ENCODE peak calls at places on chromosome 10, in seven cellular contexts. One of them, this sample, is unnamed.

GRCh38 chr10:36559412-36559811 is 566.0 kb upstream of the ANKRD30A start:
- DNase-seq in KG1: no peak
- DNase-seq in tibial nerve: no peak
- DNase-seq in mucosa of descending colon: no peak
- DNase-seq in GM06990: no peak
- DNase-seq in dorsolateral prefrontal cortex: no peak
- DNase-seq in fibroblast of the conjunctiva: no peak
- DNase-seq in this sample: no peak

GRCh38 chr10:61987951-61988379 is 86.5 kb downstream of the ARID5B start:
- DNase-seq in KG1: no peak
- DNase-seq in fibroblast of the conjunctiva: no peak
- DNase-seq in mucosa of descending colon: no peak
- DNase-seq in tibial nerve: no peak
- DNase-seq in dorsolateral prefrontal cortex: no peak
- DNase-seq in GM06990: peak; percentile 81
- DNase-seq in this sample: no peak

GRCh38 chr10:101176577-101176976 is 45.5 kb downstream of the TLX1 start:
- DNase-seq in tibial nerve: no peak
- DNase-seq in mucosa of descending colon: no peak
- DNase-seq in dorsolateral prefrontal cortex: no peak
- DNase-seq in fibroblast of the conjunctiva: no peak
- DNase-seq in GM06990: no peak
- DNase-seq in KG1: no peak
- DNase-seq in this sample: no peak

GRCh38 chr10:681670-682318 is 7.7 kb downstream of the DIP2C start:
- DNase-seq in KG1: no peak
- DNase-seq in dorsolateral prefrontal cortex: no peak
- DNase-seq in GM06990: no peak
- DNase-seq in tibial nerve: no peak
- DNase-seq in fibroblast of the conjunctiva: no peak
- DNase-seq in mucosa of descending colon: no peak
- DNase-seq in this sample: no peak

GRCh38 chr10:31646519-31646918 is 282.1 kb downstream of the ARHGAP12 start:
- DNase-seq in tibial nerve: no peak
- DNase-seq in dorsolateral prefrontal cortex: no peak
- DNase-seq in KG1: no peak
- DNase-seq in mucosa of descending colon: no peak
- DNase-seq in GM06990: no peak
- DNase-seq in fibroblast of the conjunctiva: no peak
- DNase-seq in this sample: no peak

GRCh38 chr10:77030915-77031425 is 606.6 kb downstream of the KCNMA1 start:
- DNase-seq in mucosa of descending colon: no peak
- DNase-seq in tibial nerve: no peak
- DNase-seq in fibroblast of the conjunctiva: no peak
- DNase-seq in dorsolateral prefrontal cortex: no peak
- DNase-seq in KG1: no peak
- DNase-seq in GM06990: no peak
- DNase-seq in this sample: no peak

GRCh38 chr10:5413012-5413938 is 918 bp downstream of the NET1 start:
- DNase-seq in dorsolateral prefrontal cortex: no peak
- DNase-seq in KG1: no peak
- DNase-seq in mucosa of descending colon: no peak
- DNase-seq in tibial nerve: no peak
- DNase-seq in fibroblast of the conjunctiva: no peak
- DNase-seq in GM06990: peak; percentile 6
- DNase-seq in this sample: peak; percentile 52

GRCh38 chr10:15278786-15279185 is 92.3 kb downstream of the FAM171A1 start:
- DNase-seq in tibial nerve: no peak
- DNase-seq in GM06990: no peak
- DNase-seq in fibroblast of the conjunctiva: no peak
- DNase-seq in mucosa of descending colon: no peak
- DNase-seq in dorsolateral prefrontal cortex: no peak
- DNase-seq in KG1: no peak
- DNase-seq in this sample: no peak

GRCh38 chr10:27746364-27747095 is 911 bp upstream of the MKX start:
- DNase-seq in fibroblast of the conjunctiva: no peak
- DNase-seq in dorsolateral prefrontal cortex: no peak
- DNase-seq in GM06990: peak; percentile 1
- DNase-seq in mucosa of descending colon: no peak
- DNase-seq in tibial nerve: no peak
- DNase-seq in KG1: no peak
- DNase-seq in this sample: no peak

GRCh38 chr10:109062371-109062770 is 860.9 kb downstream of the XPNPEP1 start:
- DNase-seq in mucosa of descending colon: no peak
- DNase-seq in fibroblast of the conjunctiva: peak; percentile 17
- DNase-seq in GM06990: no peak
- DNase-seq in dorsolateral prefrontal cortex: no peak
- DNase-seq in tibial nerve: no peak
- DNase-seq in KG1: no peak
- DNase-seq in this sample: peak; percentile 17

GRCh38 chr10:100945754-100946153 is 23.6 kb upstream of the SEMA4G start:
- DNase-seq in tibial nerve: no peak
- DNase-seq in KG1: no peak
- DNase-seq in dorsolateral prefrontal cortex: no peak
- DNase-seq in mucosa of descending colon: no peak
- DNase-seq in GM06990: no peak
- DNase-seq in fibroblast of the conjunctiva: no peak
- DNase-seq in this sample: no peak

This sample was measured in GM03348.